ENCODE peak calls at places on chromosome 1, in five cellular contexts. T, F, P, C and J are unnamed samples.

GRCh38 chr1:86507935-86508582 is 38.8 kb upstream of the CLCA4 start:
- DNase-seq in C (no peak), P (no peak), T (no peak), F (peak; percentile 19), J (peak; percentile 17)

GRCh38 chr1:202600432-202601041 is 109.7 kb downstream of the SYT2 start:
- DNase-seq in T (no peak), F (no peak), C (no peak), P (no peak), J (no peak)

GRCh38 chr1:189662190-189662589 is 815.5 kb downstream of the BRINP3 start:
- DNase-seq in T (no peak), F (peak; percentile 67), P (no peak), C (no peak), J (no peak)

GRCh38 chr1:178918955-178919354 is 48.1 kb upstream of the ANGPTL1 start:
- DNase-seq in P (no peak), C (no peak), T (no peak), F (no peak), J (no peak)

GRCh38 chr1:33010946-33011731 is 25.5 kb downstream of the AK2 start:
- DNase-seq in P (no peak), T (no peak), F (no peak), C (no peak), J (no peak)

GRCh38 chr1:236039736-236040670 is 24.9 kb downstream of the NID1 start:
- DNase-seq in F (no peak), P (no peak), C (no peak), T (no peak), J (no peak)

GRCh38 chr1:175388286-175388685 is 195.7 kb upstream of the KIAA0040 start:
- DNase-seq in F (no peak), T (no peak), C (no peak), P (no peak), J (no peak)

GRCh38 chr1:112699425-112700144 is 7.3 kb downstream of the RHOC start:
- DNase-seq in P (no peak), C (no peak), F (no peak), T (no peak), J (no peak)

GRCh38 chr1:186806477-186806876 is 22.3 kb upstream of the PLA2G4A start:
- DNase-seq in P (no peak), F (peak; percentile 45), T (no peak), C (peak; percentile 23), J (no peak)

GRCh38 chr1:186811892-186812291 is 16.9 kb upstream of the PLA2G4A start:
- DNase-seq in F (no peak), P (no peak), T (no peak), C (no peak), J (no peak)

GRCh38 chr1:186802388-186802787 is 26.4 kb upstream of the PLA2G4A start:
- DNase-seq in F (no peak), P (no peak), C (no peak), T (no peak), J (peak; percentile 61)

GRCh38 chr1:186804669-186805068 is 24.1 kb upstream of the PLA2G4A start:
- DNase-seq in F (no peak), C (no peak), P (no peak), T (no peak), J (no peak)

GRCh38 chr1:186807162-186807561 is 21.6 kb upstream of the PLA2G4A start:
- DNase-seq in F (no peak), C (no peak), T (no peak), P (no peak), J (no peak)
- TF ChIP-seq CTCF in F (no peak), C (no peak), T (no peak), P (no peak), J (no peak)

DNA sequence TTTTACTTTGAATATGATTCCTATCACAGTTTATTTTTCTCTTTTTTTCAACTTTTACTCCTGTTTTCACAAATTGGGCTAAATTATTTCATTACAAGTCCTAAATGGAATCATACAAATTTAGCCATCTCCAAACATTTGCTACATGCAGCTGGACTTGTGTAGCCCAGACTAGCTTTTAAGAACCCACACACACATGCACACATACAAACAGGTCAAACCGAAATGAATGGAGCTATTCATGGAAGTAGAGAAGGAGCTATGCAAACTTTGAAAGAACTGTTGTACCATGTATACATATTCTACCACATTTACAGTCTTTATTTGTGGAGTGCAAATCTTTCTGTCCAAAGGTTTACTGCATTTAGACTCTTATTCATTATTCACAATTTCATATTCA is 189.1 kb upstream of the RNPC3 start:
- DNase-seq in F (no peak), C (no peak), P (no peak), T (no peak), J (no peak)
- TF ChIP-seq REST in F (no peak), C (no peak), P (no peak), T (no peak), J (no peak)

GRCh38 chr1:113976609-113977278 is 2.5 kb upstream of the OLFML3 start:
- DNase-seq in C (peak; percentile 12), F (peak; percentile 3), T (no peak), P (peak; percentile 43), J (peak; percentile 43)
- TF ChIP-seq CTCF in C (peak; percentile 21), F (peak; percentile 46), T (peak; percentile 38), P (peak; percentile 57), J (peak; percentile 29)

GRCh38 chr1:39214998-39215873 is 10.7 kb downstream of the MACF1 start:
- DNase-seq in P (peak; percentile 67), C (no peak), T (no peak), F (no peak), J (peak; percentile 82)
- TF ChIP-seq REST in P (no peak), C (no peak), T (no peak), F (no peak), J (peak; percentile 30)

DNA sequence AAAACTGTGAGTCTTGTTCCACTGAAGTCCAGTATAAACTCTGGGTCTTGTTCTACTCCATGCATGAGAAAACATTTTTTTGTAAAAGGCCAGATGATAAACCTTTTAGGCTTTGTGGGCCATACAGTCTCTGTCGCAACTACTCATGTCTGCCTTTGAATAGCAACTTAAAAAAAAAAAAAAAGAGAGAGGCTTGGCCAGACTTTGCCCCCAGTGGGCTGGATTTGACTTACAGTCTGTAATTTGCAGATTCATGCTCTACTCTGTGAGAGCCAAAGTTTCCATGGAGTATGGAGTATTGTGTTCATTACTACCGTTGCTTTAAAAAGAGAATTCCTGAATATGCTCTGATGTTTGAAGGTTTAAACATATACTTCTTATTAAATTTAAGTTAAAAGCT is 654.9 kb upstream of the PKN2 start:
- DNase-seq in T (no peak), P (no peak), C (peak; percentile 2), F (no peak), J (no peak)
- TF ChIP-seq CTCF in T (no peak), P (no peak), C (no peak), F (no peak), J (no peak)